ENCODE peak calls at places on chromosome 20, in eight cellular contexts. C is GM23248, F is ovary, Q is mesendoderm, Y is BE2C, B is aorta, E is lower lobe of right lung, T is fibroblast of lung. S is an unnamed sample.

GRCh38 chr20:5654557-5654956 is 95.6 kb upstream of the SHLD1 start:
- DNase-seq in Q (no peak), Y (no peak), F (no peak), E (no peak), C (peak; percentile 95), T (peak; percentile 93), B (no peak), S (no peak)

GRCh38 chr20:12638633-12639360 is 370.0 kb upstream of the SPTLC3 start:
- DNase-seq in Q (peak; percentile 54), Y (peak; percentile 62), C (no peak), B (no peak), F (no peak), E (no peak), T (no peak), S (no peak)

GRCh38 chr20:6818033-6818808 is 50.7 kb downstream of the BMP2 start:
- DNase-seq in C (no peak), F (no peak), E (no peak), Q (peak; percentile 83), T (peak; percentile 16), B (no peak), Y (no peak), S (no peak)

GRCh38 chr20:46833360-46833759 is 61.3 kb upstream of the EYA2 start:
- DNase-seq in B (no peak), F (no peak), E (no peak), T (no peak), Y (no peak), C (no peak), Q (no peak), S (no peak)

GRCh38 chr20:50360218-50360672 is 149.9 kb upstream of the PTPN1 start:
- DNase-seq in F (no peak), T (no peak), C (no peak), Q (no peak), Y (no peak), B (no peak), E (peak; percentile 75), S (no peak)

GRCh38 chr20:51126337-51126736 is 103.4 kb upstream of the KCNG1 start:
- DNase-seq in T (no peak), E (no peak), Q (no peak), F (no peak), Y (no peak), C (no peak), B (no peak), S (no peak)

GRCh38 chr20:32017711-32018251 is 7.5 kb downstream of the CCM2L start:
- DNase-seq in B (no peak), C (no peak), T (no peak), Q (peak; percentile 95), E (peak; percentile 76), F (no peak), Y (peak; percentile 30), S (no peak)

GRCh38 chr20:62668441-62669027 is 26.2 kb downstream of the SLCO4A1 start:
- DNase-seq in T (peak; percentile 49), Q (peak; percentile 77), B (peak; percentile 74), F (peak; percentile 72), E (no peak), Y (peak; percentile 84), C (peak; percentile 84), S (peak; percentile 87)

GRCh38 chr20:60037120-60037499 is 78.9 kb downstream of the CDH26 start:
- DNase-seq in C (peak; percentile 67), B (no peak), F (no peak), Y (no peak), Q (peak; percentile 77), E (no peak), T (peak; percentile 42), S (no peak)

DNA sequence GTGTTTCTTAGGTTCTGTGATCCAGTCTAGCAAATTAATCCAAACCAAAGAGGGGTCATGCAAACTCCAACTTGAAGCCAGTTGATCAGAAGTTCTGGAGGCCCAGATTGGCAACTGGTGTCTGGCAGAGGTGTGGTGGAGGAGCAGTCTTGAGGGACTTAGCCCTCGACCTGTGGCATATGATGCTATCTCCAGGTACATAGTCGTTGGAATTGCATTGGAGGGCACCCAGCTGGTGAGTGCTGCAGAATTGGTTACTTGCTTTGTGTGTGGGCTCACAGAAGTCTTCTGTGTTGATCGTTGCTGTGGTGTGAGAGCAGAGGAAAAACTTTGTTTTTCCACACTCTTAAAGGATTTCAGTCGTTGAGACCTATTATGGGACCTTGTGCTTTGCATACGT is 7.7 kb downstream of the PANK2 start:
- DNase-seq in B (no peak), E (no peak), F (no peak), C (no peak), Y (no peak), Q (no peak), T (no peak), S (no peak)
- H3K4me1 ChIP-seq in B (no peaks in the 10 kb centered on the region), E (peaks cover 99% of the 10 kb centered on the region), F (peaks cover 27% of the 10 kb centered on the region), C (peaks cover 84% of the 10 kb centered on the region), Y (peaks cover 5% of the 10 kb centered on the region), Q (peaks cover 9% of the 10 kb centered on the region), T (peaks cover 11% of the 10 kb centered on the region), S (peaks cover 52% of the 10 kb centered on the region)

GRCh38 chr20:37559312-37560027 is 31.8 kb upstream of the BLCAP start:
- DNase-seq in Q (no peak), F (no peak), E (no peak), C (no peak), T (no peak), Y (no peak), B (no peak), S (no peak)

GRCh38 chr20:37560629-37561028 is 33.0 kb upstream of the BLCAP start:
- DNase-seq in C (no peak), T (no peak), E (no peak), B (no peak), Q (no peak), Y (no peak), F (no peak), S (no peak)

GRCh38 chr20:37558306-37558705 is 30.6 kb upstream of the BLCAP start:
- DNase-seq in C (no peak), Q (no peak), B (no peak), Y (no peak), E (no peak), T (no peak), F (no peak), S (no peak)

GRCh38 chr20:37556538-37556937 is 28.9 kb upstream of the BLCAP start:
- DNase-seq in F (no peak), E (no peak), Q (no peak), C (no peak), B (no peak), Y (no peak), T (no peak), S (no peak)

GRCh38 chr20:37558779-37559178 is 31.1 kb upstream of the BLCAP start:
- DNase-seq in T (no peak), C (no peak), F (no peak), B (no peak), E (no peak), Q (no peak), Y (no peak), S (no peak)
- H3K27me3 ChIP-seq in T (no peaks in the 10 kb centered on the region), C (peaks cover 41% of the 10 kb centered on the region), F (no peaks in the 10 kb centered on the region), B (no peaks in the 10 kb centered on the region), E (peaks cover 23% of the 10 kb centered on the region), Q (no peaks in the 10 kb centered on the region), Y (no peaks in the 10 kb centered on the region), S (no peaks in the 10 kb centered on the region)

GRCh38 chr20:34364013-34364382 is 925 bp downstream of the ITCH start:
- DNase-seq in E (no peak), T (peak; percentile 56), Y (no peak), B (no peak), Q (peak; percentile 67), C (peak; percentile 83), F (no peak), S (peak; percentile 43)
- H3K4me1 ChIP-seq in E (peaks cover 54% of the 10 kb centered on the region), T (peaks cover 9% of the 10 kb centered on the region), Y (peaks cover 5% of the 10 kb centered on the region), B (no peaks in the 10 kb centered on the region), Q (peaks cover 7% of the 10 kb centered on the region), C (peaks cover 30% of the 10 kb centered on the region), F (peaks cover 21% of the 10 kb centered on the region), S (peaks cover 15% of the 10 kb centered on the region)

DNA sequence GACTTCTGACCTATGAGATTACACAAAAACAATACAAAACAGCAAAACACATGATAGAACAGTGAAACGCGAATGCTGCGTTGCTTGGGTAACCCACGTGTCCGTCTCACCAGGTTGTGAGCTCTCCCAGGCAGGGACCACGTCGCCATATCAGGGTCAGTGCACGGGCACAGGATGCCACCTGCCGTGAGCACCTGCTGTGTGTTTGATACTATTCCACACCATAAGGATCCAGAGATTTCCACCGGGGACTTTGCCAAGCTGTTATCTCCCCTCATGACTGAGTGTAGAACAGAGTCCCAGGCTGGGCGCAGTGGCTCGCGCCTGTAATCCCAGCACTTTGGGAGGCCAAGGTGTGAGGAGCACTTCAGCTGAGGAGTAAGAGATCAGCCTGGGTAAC is 288.0 kb downstream of the BMP7 start:
- DNase-seq in E (no peak), C (no peak), F (no peak), Y (no peak), B (no peak), Q (no peak), T (no peak), S (no peak)
- H3K27me3 ChIP-seq in E (peaks cover 13% of the 10 kb centered on the region), C (peaks cover 19% of the 10 kb centered on the region), F (no peaks in the 10 kb centered on the region), Y (no peaks in the 10 kb centered on the region), B (no peaks in the 10 kb centered on the region), Q (no peaks in the 10 kb centered on the region), T (no peaks in the 10 kb centered on the region), S (no peaks in the 10 kb centered on the region)

GRCh38 chr20:58746551-58747399 is 54.2 kb downstream of the NPEPL1 start:
- DNase-seq in T (peak; percentile 1), C (peak; percentile 7), E (no peak), Y (no peak), B (no peak), F (no peak), Q (no peak), S (no peak)

GRCh38 chr20:58743929-58744534 is 51.4 kb downstream of the NPEPL1 start:
- DNase-seq in C (no peak), E (no peak), B (no peak), Y (no peak), F (no peak), T (no peak), Q (no peak), S (no peak)

GRCh38 chr20:58747400-58747672 is 54.7 kb downstream of the NPEPL1 start:
- DNase-seq in B (no peak), E (no peak), C (no peak), Y (no peak), T (no peak), F (no peak), Q (no peak), S (no peak)

GRCh38 chr20:58743076-58743566 is 50.5 kb downstream of the NPEPL1 start:
- DNase-seq in B (no peak), Q (no peak), F (no peak), E (no peak), C (no peak), T (no peak), Y (no peak), S (no peak)

GRCh38 chr20:58745391-58745790 is 52.8 kb downstream of the NPEPL1 start:
- DNase-seq in E (no peak), Y (no peak), C (no peak), Q (no peak), B (no peak), T (no peak), F (no peak), S (no peak)
- H3K4me1 ChIP-seq in E (no peaks in the 10 kb centered on the region), Y (no peaks in the 10 kb centered on the region), C (no peaks in the 10 kb centered on the region), Q (no peaks in the 10 kb centered on the region), B (no peaks in the 10 kb centered on the region), T (no peaks in the 10 kb centered on the region), F (no peaks in the 10 kb centered on the region), S (no peaks in the 10 kb centered on the region)